ENCODE peak calls at places on chromosomes 4 and X, in eight cellular contexts. S is Peyer's patch, L is ovary, W is uterus, E is IMR-90, D is heart left ventricle, Q is stomach, X is breast epithelium. U is an unnamed sample.

GRCh38 chr4:48108309-48109073 is 25.6 kb downstream of the TXK start:
- DNase-seq in S (no peak), L (no peak), W (no peak), E (no peak), D (no peak), Q (no peak), X (no peak), U (no peak)

GRCh38 chrX:133045986-133046385 is 50.9 kb downstream of the USP26 start:
- DNase-seq in S (no peak), L (no peak), W (no peak), E (peak; percentile 1), D (no peak), Q (no peak), X (no peak), U (no peak)

GRCh38 chrX:47625365-47625764 is 4.4 kb downstream of the CFP start:
- DNase-seq in S (no peak), L (no peak), W (no peak), E (no peak), D (no peak), Q (no peak), X (no peak), U (no peak)

GRCh38 chrX:155086202-155086840 is 15.0 kb downstream of the BRCC3 start:
- DNase-seq in S (peak; percentile 33), L (peak; percentile 29), W (peak; percentile 38), E (peak; percentile 12), D (no peak), Q (no peak), X (no peak), U (no peak)

GRCh38 chrX:54237014-54237413 is 54.0 kb upstream of the FAM120C start:
- DNase-seq in S (no peak), L (no peak), W (no peak), E (no peak), D (no peak), Q (no peak), X (no peak), U (no peak)

GRCh38 chr4:1395941-1396805 is 10.1 kb downstream of the NKX1-1 start:
- DNase-seq in S (no peak), L (no peak), W (no peak), E (no peak), D (no peak), Q (no peak), X (peak; percentile 47), U (no peak)

GRCh38 chrX:11427082-11428033 is 134.1 kb downstream of the AMELX start:
- DNase-seq in S (peak; percentile 41), L (peak; percentile 75), W (peak; percentile 36), E (no peak), D (peak; percentile 54), Q (peak; percentile 43), X (no peak), U (peak; percentile 33)

GRCh38 chr4:114257516-114257915 is 278.1 kb upstream of the ARSJ start:
- DNase-seq in S (no peak), L (no peak), W (no peak), E (peak; percentile 79), D (no peak), Q (no peak), X (no peak), U (no peak)

GRCh38 chr4:48375651-48376291 is 34.4 kb downstream of the SLAIN2 start:
- DNase-seq in S (no peak), L (no peak), W (no peak), E (peak; percentile 96), D (no peak), Q (peak; percentile 31), X (no peak), U (no peak)

GRCh38 chr4:96974295-96974694 is 1134.4 kb downstream of the PDHA2 start:
- DNase-seq in S (no peak), L (no peak), W (no peak), E (no peak), D (no peak), Q (no peak), X (no peak), U (no peak)

GRCh38 chrX:40809210-40809609 is 73.9 kb upstream of the MED14 start:
- DNase-seq in S (no peak), L (no peak), W (no peak), E (peak; percentile 49), D (no peak), Q (no peak), X (no peak), U (no peak)

GRCh38 chr4:16597829-16598228 is 300.6 kb downstream of the LDB2 start:
- DNase-seq in S (no peak), L (no peak), W (no peak), E (peak; percentile 47), D (no peak), Q (no peak), X (no peak), U (no peak)

GRCh38 chr4:40305329-40306193 is 29.6 kb upstream of the CHRNA9 start:
- DNase-seq in S (peak; percentile 85), L (no peak), W (no peak), E (no peak), D (no peak), Q (no peak), X (no peak), U (no peak)

GRCh38 chrX:119015407-119016242 is 41.2 kb downstream of the LONRF3 start:
- DNase-seq in S (peak; percentile 22), L (peak; percentile 42), W (peak; percentile 38), E (peak; percentile 80), D (peak; percentile 70), Q (peak; percentile 43), X (peak; percentile 56), U (peak; percentile 44)

DNA sequence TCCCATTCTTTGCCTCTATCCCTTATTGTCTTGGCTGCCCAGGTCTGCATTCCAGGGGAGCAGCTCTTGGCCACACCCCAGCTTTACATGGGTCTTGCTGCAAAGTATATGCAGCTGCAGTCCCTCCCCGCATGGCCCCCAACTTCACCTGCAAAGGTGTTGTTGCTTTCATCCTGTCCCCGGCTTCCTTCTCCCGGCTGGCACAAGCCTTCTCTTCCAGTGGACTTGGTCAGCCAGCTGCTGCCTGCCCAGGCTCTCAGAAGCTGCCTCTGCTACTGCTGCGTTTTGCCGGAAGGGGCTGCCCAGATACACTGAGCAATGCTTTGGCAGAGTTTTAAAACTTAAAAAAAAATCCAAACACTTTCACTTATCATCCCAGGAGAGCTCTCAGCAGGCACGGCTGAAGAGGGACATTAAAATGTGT is 121.2 kb upstream of the PDLIM3 start:
- DNase-seq in S (no peak), L (peak; percentile 70), W (no peak), E (peak; percentile 18), D (peak; percentile 58), Q (peak; percentile 60), X (no peak), U (no peak)
- TF ChIP-seq POLR2A in S (no peak), L (no peak), W (no peak), E (no peak), D (no peak), Q (no peak), X (no peak), U (no peak)

DNA sequence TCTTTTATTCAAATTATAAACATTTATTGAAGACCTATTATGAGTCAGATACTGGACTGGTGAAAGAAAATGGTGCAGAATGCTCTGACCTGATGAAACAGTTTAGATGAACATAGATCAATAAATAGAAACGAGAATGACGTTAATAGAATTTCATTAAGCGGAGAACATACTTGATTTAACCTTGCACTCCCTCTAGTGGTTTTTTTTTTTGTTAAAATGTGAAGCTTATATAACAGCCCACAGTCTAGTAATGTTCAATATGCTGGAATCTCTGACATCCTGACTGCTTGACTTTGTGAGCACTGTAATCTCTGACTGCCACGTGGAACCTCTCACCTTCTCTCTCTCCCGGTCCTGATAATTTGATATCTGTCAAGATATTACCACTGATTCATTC is 32.3 kb downstream of the HDAC8 start:
- DNase-seq in S (no peak), L (no peak), W (no peak), E (peak; percentile 58), D (no peak), Q (no peak), X (no peak), U (no peak)
- TF ChIP-seq CTCF in S (no peak), L (peak; percentile 24), W (peak; percentile 23), E (peak; percentile 46), D (peak; percentile 21), Q (peak; percentile 28), X (no peak), U (peak; percentile 53)

DNA sequence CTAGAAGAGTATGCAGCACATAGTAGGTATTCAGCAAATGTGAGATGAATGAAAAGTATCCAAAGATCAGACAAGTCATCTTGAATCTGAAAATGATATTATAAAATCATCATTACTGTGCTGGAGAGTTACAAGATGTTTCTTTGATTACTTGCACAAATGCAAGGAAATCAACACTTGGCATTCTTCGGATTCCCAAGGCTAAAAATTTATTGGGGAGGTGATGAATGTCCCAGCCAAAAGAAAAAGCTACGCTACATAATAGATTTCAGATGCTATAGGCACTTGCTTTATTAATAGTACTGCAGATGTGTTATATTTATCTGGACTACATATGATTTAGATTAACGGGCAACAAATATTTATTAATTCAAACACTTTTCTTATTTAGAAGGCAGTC is 286.7 kb upstream of the TENM3 start:
- DNase-seq in S (no peak), L (no peak), W (no peak), E (no peak), D (no peak), Q (no peak), X (no peak), U (no peak)
- H3K4me1 ChIP-seq in S (peaks cover 8% of the 10 kb centered on the region), L (no peaks in the 10 kb centered on the region), W (no peaks in the 10 kb centered on the region), E (peaks cover 9% of the 10 kb centered on the region), D (no peaks in the 10 kb centered on the region), Q (no peaks in the 10 kb centered on the region), X (no peaks in the 10 kb centered on the region), U (no peaks in the 10 kb centered on the region)

GRCh38 chrX:2926664-2927275 is 2.4 kb downstream of the ARSD start:
- DNase-seq in S (no peak), L (no peak), W (no peak), E (no peak), D (no peak), Q (no peak), X (no peak), U (no peak)

GRCh38 chrX:2931612-2932011 is 2.5 kb upstream of the ARSD start:
- DNase-seq in S (no peak), L (no peak), W (no peak), E (no peak), D (no peak), Q (no peak), X (no peak), U (no peak)

GRCh38 chrX:2931155-2931554 is 2.0 kb upstream of the ARSD start:
- DNase-seq in S (no peak), L (no peak), W (no peak), E (no peak), D (no peak), Q (no peak), X (no peak), U (no peak)

GRCh38 chrX:2928127-2928582 is 984 bp downstream of the ARSD start:
- DNase-seq in S (peak; percentile 20), L (no peak), W (no peak), E (peak; percentile 47), D (peak; percentile 64), Q (peak; percentile 54), X (peak; percentile 52), U (peak; percentile 66)

DNA sequence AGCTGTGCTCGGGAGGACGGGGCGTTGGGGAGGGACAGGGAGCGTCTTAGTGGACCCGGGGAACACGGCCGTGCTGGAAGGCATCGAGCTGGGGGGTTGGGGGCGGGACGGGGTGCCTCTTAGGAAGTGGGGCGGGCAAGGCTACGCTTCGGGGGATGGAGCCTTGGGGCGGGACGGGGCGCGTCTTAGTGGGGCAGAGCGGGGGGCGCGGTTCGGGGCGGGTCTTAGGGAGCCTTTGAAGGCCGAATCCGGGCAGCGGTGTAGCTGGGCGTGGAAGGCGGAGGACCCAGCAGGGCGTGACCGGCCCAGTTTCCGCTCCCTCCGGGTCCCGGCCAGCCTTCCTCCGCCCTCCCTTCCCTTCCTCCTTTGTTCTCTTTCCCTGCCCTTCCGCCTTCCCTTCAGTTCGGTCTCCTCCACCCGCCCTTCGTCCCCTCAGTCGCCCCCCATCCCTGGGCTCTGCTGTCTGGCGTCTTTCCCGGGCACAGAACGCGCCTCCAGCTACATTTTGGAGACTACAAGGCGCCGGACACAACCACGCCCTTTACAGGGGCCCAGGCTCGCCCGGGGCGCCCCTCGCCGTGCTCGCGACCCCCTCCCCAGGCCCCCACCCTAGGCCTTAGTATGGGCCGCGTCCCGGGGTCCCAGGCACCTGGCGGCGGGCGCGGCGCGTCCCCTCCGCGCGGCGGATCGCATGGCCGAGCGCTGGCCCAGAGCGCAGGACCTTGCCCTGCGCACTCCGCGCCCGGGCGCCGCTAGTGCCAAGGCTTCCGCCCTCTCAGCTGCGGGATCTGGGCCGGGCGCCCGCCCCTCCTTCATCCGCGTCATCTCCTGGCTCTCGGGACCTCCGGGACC is at the start of gene ARSD:
- DNase-seq in S (peak; percentile 81), L (peak; percentile 89), W (peak; percentile 94), E (peak; percentile 86), D (peak; percentile 92), Q (peak; percentile 95), X (peak; percentile 87), U (peak; percentile 92)
- TF ChIP-seq POLR2A in S (peak; percentile 83), L (peak; percentile 77), W (peak; percentile 40), E (peak; percentile 86), D (no peak), Q (peak; percentile 9), X (peak; percentile 65), U (peak; percentile 98)